ENCODE peak calls at places on chromosomes 1 and 21, in ten cellular contexts. Z is activated CD8-positive, alpha-beta T cell treated with anti-CD3 and anti-CD28 coated beads for 36 hours; X is activated T-helper 1 cell treated with anti-CD3 and anti-CD28 coated beads, Interleukin-2, amount 50 U/mL, for 16 hours; Y is Calu3; J is foreskin fibroblast; T is MCF 10A; B is pancreas; K is mesendoderm; N is epithelial cell of esophagus; W is KBM-7. E is an unnamed sample.

GRCh38 chr1:110785612-110786011 is 87.3 kb upstream of the CD53 start:
- DNase-seq in Z (no peak), X (no peak), Y (no peak), J (no peak), T (peak), B (no peak), K (no peak), N (peak), W (no peak), E (no peak)

GRCh38 chr1:52927219-52928082 is at the start of gene SCP2:
- DNase-seq in Z (peak), X (peak), Y (peak), J (peak), T (peak), B (peak), K (peak), N (peak), W (peak), E (peak)

GRCh38 chr1:161122967-161123366 is 5.1 kb downstream of the NIT1 start:
- DNase-seq in Z (no peak), X (no peak), Y (no peak), J (no peak), T (no peak), B (no peak), K (no peak), N (no peak), W (no peak), E (no peak)

GRCh38 chr1:64195089-64195410 is 8.4 kb upstream of the UBE2U start:
- DNase-seq in Z (no peak), X (no peak), Y (no peak), J (peak), T (no peak), B (no peak), K (no peak), N (no peak), W (no peak), E (no peak)

GRCh38 chr1:153390938-153391710 is at the start of gene S100A8:
- DNase-seq in Z (no peak), X (no peak), Y (no peak), J (no peak), T (peak), B (no peak), K (no peak), N (peak), W (no peak), E (peak)

GRCh38 chr21:35294231-35294898 is 245.3 kb upstream of the RUNX1 start:
- DNase-seq in Z (peak), X (no peak), Y (peak), J (no peak), T (peak), B (peak), K (peak), N (peak), W (no peak), E (no peak)

GRCh38 chr21:46149205-46149901 is 6.0 kb downstream of the FTCD start:
- DNase-seq in Z (no peak), X (no peak), Y (no peak), J (no peak), T (no peak), B (peak), K (no peak), N (no peak), W (no peak), E (no peak)

GRCh38 chr1:68163220-68163619 is 69.1 kb downstream of the WLS start:
- DNase-seq in Z (no peak), X (no peak), Y (no peak), J (no peak), T (no peak), B (no peak), K (no peak), N (no peak), W (no peak), E (no peak)

GRCh38 chr1:98211271-98211840 is 290.5 kb upstream of the DPYD start:
- DNase-seq in Z (no peak), X (no peak), Y (no peak), J (no peak), T (no peak), B (no peak), K (no peak), N (no peak), W (no peak), E (no peak)

GRCh38 chr1:248686815-248687214 is 15.8 kb downstream of the OR14I1 start:
- DNase-seq in Z (peak), X (no peak), Y (peak), J (no peak), T (peak), B (no peak), K (no peak), N (no peak), W (peak), E (peak)

E was measured in NB4.